ENCODE peak calls at places on chromosomes 12 and 14, in seven cellular contexts. T, K, O, W, N, C and F are unnamed samples.
A peak's percentile ranks its signal among the peaks of the same experiment; 100 is the strongest.

GRCh38 chr14:85190251-85190650 is 339.7 kb upstream of the FLRT2 start:
- DNase-seq in T (no peak), W (no peak), N (no peak), K (no peak), O (no peak), C (no peak), F (no peak)

GRCh38 chr12:121905746-121906145 is 12.6 kb upstream of the CFAP251 start:
- DNase-seq in O (no peak), C (no peak), T (no peak), K (no peak), N (no peak), W (no peak), F (no peak)

GRCh38 chr14:68020999-68021663 is 201.6 kb downstream of the RAD51B start:
- DNase-seq in W (no peak), C (no peak), N (no peak), O (no peak), T (no peak), K (no peak), F (no peak)

GRCh38 chr14:66603945-66604344 is 96.0 kb downstream of the GPHN start:
- DNase-seq in K (no peak), N (no peak), T (no peak), C (no peak), W (no peak), O (no peak), F (no peak)

GRCh38 chr14:44154889-44155288 is 352.2 kb downstream of the FSCB start:
- DNase-seq in W (no peak), N (no peak), C (no peak), T (no peak), O (no peak), K (no peak), F (no peak)

GRCh38 chr12:27158322-27158721 is 75.9 kb upstream of the C12orf71 start:
- DNase-seq in W (no peak), T (no peak), C (no peak), N (no peak), K (no peak), O (no peak), F (no peak)

GRCh38 chr12:109739747-109740693 is 26.4 kb downstream of the FAM222A start:
- DNase-seq in C (peak; percentile 39), K (no peak), W (peak; percentile 41), T (no peak), O (no peak), N (peak; percentile 5), F (no peak)

GRCh38 chr12:109134186-109134917 is 18.0 kb downstream of the ACACB start:
- DNase-seq in O (peak; percentile 11), N (peak; percentile 85), K (no peak), T (no peak), C (peak; percentile 90), W (peak; percentile 73), F (peak; percentile 75)

GRCh38 chr12:124428792-124429281 is 133.9 kb downstream of the RFLNA start:
- DNase-seq in W (no peak), O (no peak), N (no peak), C (no peak), T (no peak), K (no peak), F (no peak)

GRCh38 chr14:88323520-88324199 is 591 bp upstream of the KCNK10 start:
- DNase-seq in C (no peak), T (no peak), O (no peak), K (no peak), W (no peak), N (no peak), F (no peak)

GRCh38 chr12:114450019-114450418 is 44.1 kb upstream of the TBX5 start:
- DNase-seq in T (no peak), C (no peak), O (no peak), N (no peak), K (no peak), W (no peak), F (no peak)

GRCh38 chr12:40141996-40142395 is 36.1 kb upstream of the SLC2A13 start:
- DNase-seq in K (no peak), N (no peak), C (no peak), W (no peak), O (no peak), T (no peak), F (no peak)

GRCh38 chr14:64800000-64800399 is 79.7 kb downstream of the SPTB start:
- DNase-seq in O (peak; percentile 42), W (no peak), K (peak; percentile 23), C (no peak), N (peak; percentile 50), T (no peak), F (no peak)

GRCh38 chr12:132160671-132161045 is 16.4 kb downstream of the NOC4L start:
- DNase-seq in K (no peak), T (no peak), O (no peak), W (no peak), N (no peak), C (peak; percentile 49), F (no peak)

GRCh38 chr14:78697341-78697740 is 527.2 kb downstream of the NRXN3 start:
- DNase-seq in K (no peak), T (no peak), O (no peak), W (no peak), N (no peak), C (no peak), F (no peak)

GRCh38 chr14:28785096-28785952 is 18.7 kb downstream of the FOXG1 start:
- DNase-seq in C (no peak), N (no peak), W (no peak), K (no peak), O (no peak), T (no peak), F (no peak)

GRCh38 chr14:65277027-65277426 is 135.5 kb upstream of the FUT8 start:
- DNase-seq in T (no peak), W (no peak), C (no peak), O (no peak), N (no peak), K (no peak), F (no peak)

GRCh38 chr12:10212623-10213131 is at the start of gene GABARAPL1:
- DNase-seq in K (peak; percentile 85), W (peak; percentile 94), T (peak; percentile 61), C (peak; percentile 94), O (peak; percentile 86), N (peak; percentile 88), F (peak; percentile 94)

GRCh38 chr12:13161172-13161571 is 35.4 kb upstream of the EMP1 start:
- DNase-seq in W (no peak), T (no peak), C (no peak), K (no peak), N (no peak), O (no peak), F (no peak)

GRCh38 chr12:13164859-13165577 is 31.5 kb upstream of the EMP1 start:
- DNase-seq in O (no peak), N (no peak), T (no peak), C (no peak), W (no peak), K (no peak), F (no peak)

GRCh38 chr12:13164271-13164670 is 32.3 kb upstream of the EMP1 start:
- DNase-seq in N (no peak), O (no peak), W (no peak), K (no peak), C (no peak), T (no peak), F (no peak)

GRCh38 chr12:13163868-13164267 is 32.7 kb upstream of the EMP1 start:
- DNase-seq in N (no peak), K (no peak), C (no peak), T (no peak), W (no peak), O (no peak), F (no peak)

GRCh38 chr12:13162904-13163303 is 33.6 kb upstream of the EMP1 start:
- DNase-seq in N (no peak), T (no peak), O (no peak), C (no peak), K (no peak), W (no peak), F (no peak)
- H3K9me3 ChIP-seq in N (no peaks in the 10 kb centered on the region), T (peaks cover 3% of the 10 kb centered on the region), O (no peaks in the 10 kb centered on the region), C (peaks cover 1% of the 10 kb centered on the region), K (no peaks in the 10 kb centered on the region), W (no peaks in the 10 kb centered on the region), F (no peaks in the 10 kb centered on the region)

GRCh38 chr12:83128529-83128928 is 441.8 kb downstream of the TMTC2 start:
- DNase-seq in C (no peak), W (no peak), T (no peak), N (no peak), O (no peak), K (no peak), F (no peak)

GRCh38 chr12:83122623-83122934 is 435.9 kb downstream of the TMTC2 start:
- DNase-seq in T (no peak), C (no peak), W (no peak), K (no peak), N (no peak), O (no peak), F (no peak)

GRCh38 chr12:83121886-83122622 is 435.3 kb downstream of the TMTC2 start:
- DNase-seq in N (no peak), T (no peak), C (no peak), O (no peak), K (no peak), W (no peak), F (no peak)

GRCh38 chr12:83123039-83123438 is 436.3 kb downstream of the TMTC2 start:
- DNase-seq in T (no peak), W (no peak), C (no peak), N (no peak), K (no peak), O (no peak), F (no peak)
- TF ChIP-seq CTCF in T (no peak), W (no peak), C (no peak), N (no peak), K (no peak), O (no peak), F (no peak)

DNA sequence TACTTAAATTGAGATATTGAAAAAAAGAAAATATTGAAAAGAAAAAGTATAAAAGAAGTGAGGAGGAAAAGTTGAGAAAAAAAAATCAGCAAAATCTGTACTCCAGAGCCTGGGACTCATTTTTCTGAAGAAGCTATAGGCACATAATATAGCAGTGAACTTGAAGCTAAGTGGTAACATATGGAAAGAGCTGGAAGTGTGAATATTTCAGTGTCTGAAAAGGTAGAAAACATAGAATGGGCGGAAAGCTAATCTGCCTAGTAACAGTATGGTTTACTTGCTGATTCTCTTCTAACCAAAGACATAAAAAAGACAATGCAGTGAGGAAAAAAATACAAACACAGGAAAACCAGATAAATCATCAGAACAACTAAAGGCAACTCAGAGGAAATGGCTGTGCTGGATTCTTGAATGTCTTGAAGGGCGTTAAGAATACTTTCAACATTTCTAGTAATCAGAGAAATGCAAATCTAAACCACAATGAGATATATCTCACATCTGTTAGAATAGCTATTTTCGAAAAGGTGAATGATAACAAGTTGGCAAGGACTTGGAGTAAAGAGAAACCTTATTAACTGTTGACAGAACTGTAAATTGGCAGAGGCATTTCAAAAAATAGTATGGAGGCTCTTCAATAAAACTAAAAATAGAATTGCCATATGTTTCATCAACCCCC is 784.6 kb downstream of the LRFN5 start:
- DNase-seq in C (no peak), K (no peak), T (no peak), O (no peak), N (no peak), W (no peak), F (no peak)
- H3K9me3 ChIP-seq in C (no peaks in the 10 kb centered on the region), K (no peaks in the 10 kb centered on the region), T (no peaks in the 10 kb centered on the region), O (no peaks in the 10 kb centered on the region), N (no peaks in the 10 kb centered on the region), W (no peaks in the 10 kb centered on the region), F (no peaks in the 10 kb centered on the region)

DNA sequence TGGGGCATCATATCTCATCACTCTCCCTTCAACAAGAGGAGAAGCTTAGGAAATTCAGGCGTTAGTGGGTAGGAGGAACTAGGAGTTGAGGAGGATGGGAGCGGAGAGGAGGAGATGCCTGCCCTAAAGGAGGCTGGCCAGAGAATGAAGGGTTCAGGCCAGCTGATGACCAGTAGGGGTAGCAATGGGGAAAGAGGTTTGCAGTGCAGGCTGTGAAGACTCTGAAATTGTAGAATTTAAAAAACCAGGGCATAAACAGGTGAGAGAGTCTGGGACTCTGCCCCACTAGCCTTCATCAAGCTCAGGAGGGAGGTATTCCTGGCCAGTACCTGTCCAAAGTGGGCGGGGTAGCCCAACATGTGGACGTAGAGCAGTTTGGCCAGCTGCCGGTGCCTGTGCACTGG is 807 bp downstream of the AP1G2 start:
- DNase-seq in N (no peak), K (no peak), W (no peak), C (no peak), O (no peak), T (no peak), F (no peak)
- TF ChIP-seq CTCF in N (no peak), K (no peak), W (no peak), C (no peak), O (no peak), T (peak; percentile 18), F (no peak)